ENCODE peak calls at places on chromosome X, in six cellular contexts. Q, S, R, G, P and Y are unnamed samples.
A peak's percentile ranks its signal among the peaks of the same experiment; 100 is the strongest.

GRCh38 chrX:10755477-10756334 is 135.3 kb upstream of the MID1 start:
- DNase-seq in Q (peak; percentile 30), S (peak; percentile 70), R (peak; percentile 31), G (peak; percentile 26), P (peak; percentile 74), Y (peak; percentile 3)

GRCh38 chrX:13754765-13755164 is 20.2 kb downstream of the OFD1 start:
- DNase-seq in Q (no peak), S (no peak), R (no peak), G (no peak), P (no peak), Y (no peak)

GRCh38 chrX:82658492-82658891 is 849.6 kb upstream of the POU3F4 start:
- DNase-seq in Q (no peak), S (peak; percentile 46), R (no peak), G (no peak), P (no peak), Y (no peak)

GRCh38 chrX:107700317-107700774 is 72.0 kb downstream of the PRPS1 start:
- DNase-seq in Q (peak; percentile 62), S (no peak), R (no peak), G (no peak), P (peak; percentile 96), Y (no peak)

GRCh38 chrX:119826399-119826959 is 26.3 kb downstream of the UPF3B start:
- DNase-seq in Q (peak; percentile 7), S (no peak), R (no peak), G (no peak), P (peak; percentile 46), Y (peak; percentile 42)

GRCh38 chrX:136048446-136048845 is 63.2 kb downstream of the SLC9A6 start:
- DNase-seq in Q (no peak), S (no peak), R (no peak), G (no peak), P (peak; percentile 34), Y (no peak)

GRCh38 chrX:65750674-65751469 is 83.4 kb downstream of the MSN start:
- DNase-seq in Q (no peak), S (no peak), R (no peak), G (no peak), P (no peak), Y (no peak)

GRCh38 chrX:113868716-113869115 is 715.2 kb upstream of the HTR2C start:
- DNase-seq in Q (no peak), S (no peak), R (no peak), G (no peak), P (no peak), Y (no peak)

GRCh38 chrX:48966796-48967579 is 4.7 kb downstream of the KCND1 start:
- DNase-seq in Q (no peak), S (no peak), R (no peak), G (no peak), P (peak; percentile 53), Y (peak; percentile 29)

GRCh38 chrX:110156167-110156754 is 153.3 kb downstream of the TMEM164 start:
- DNase-seq in Q (no peak), S (no peak), R (no peak), G (no peak), P (peak; percentile 26), Y (no peak)
- TF ChIP-seq CTCF in Q (peak; percentile 24), S (peak; percentile 53), R (no peak), G (peak; percentile 21), P (peak; percentile 32), Y (peak; percentile 81)

GRCh38 chrX:46727445-46727844 is 31.5 kb downstream of the SLC9A7 start:
- DNase-seq in Q (no peak), S (no peak), R (no peak), G (no peak), P (peak; percentile 70), Y (no peak)

GRCh38 chrX:46722742-46723568 is 36.0 kb downstream of the SLC9A7 start:
- DNase-seq in Q (peak; percentile 63), S (no peak), R (no peak), G (no peak), P (no peak), Y (peak; percentile 38)
- TF ChIP-seq CTCF in Q (no peak), S (no peak), R (no peak), G (no peak), P (no peak), Y (no peak)

GRCh38 chrX:117996918-117997480 is 119.6 kb downstream of the KLHL13 start:
- DNase-seq in Q (peak; percentile 76), S (no peak), R (no peak), G (no peak), P (no peak), Y (no peak)
- TF ChIP-seq CTCF in Q (peak; percentile 74), S (peak; percentile 30), R (no peak), G (peak; percentile 18), P (no peak), Y (no peak)

GRCh38 chrX:129449141-129449540 is 74.1 kb downstream of the SMARCA1 start:
- DNase-seq in Q (no peak), S (no peak), R (no peak), G (no peak), P (peak; percentile 18), Y (no peak)
- TF ChIP-seq CTCF in Q (no peak), S (no peak), R (no peak), G (no peak), P (peak; percentile 40), Y (peak; percentile 21)

GRCh38 chrX:130268500-130269170 is at the start of gene ZNF280C:
- DNase-seq in Q (peak; percentile 89), S (peak; percentile 84), R (peak; percentile 76), G (peak; percentile 83), P (peak; percentile 96), Y (peak; percentile 91)
- TF ChIP-seq CTCF in Q (peak; percentile 31), S (peak; percentile 30), R (no peak), G (no peak), P (peak; percentile 49), Y (peak; percentile 50)

DNA sequence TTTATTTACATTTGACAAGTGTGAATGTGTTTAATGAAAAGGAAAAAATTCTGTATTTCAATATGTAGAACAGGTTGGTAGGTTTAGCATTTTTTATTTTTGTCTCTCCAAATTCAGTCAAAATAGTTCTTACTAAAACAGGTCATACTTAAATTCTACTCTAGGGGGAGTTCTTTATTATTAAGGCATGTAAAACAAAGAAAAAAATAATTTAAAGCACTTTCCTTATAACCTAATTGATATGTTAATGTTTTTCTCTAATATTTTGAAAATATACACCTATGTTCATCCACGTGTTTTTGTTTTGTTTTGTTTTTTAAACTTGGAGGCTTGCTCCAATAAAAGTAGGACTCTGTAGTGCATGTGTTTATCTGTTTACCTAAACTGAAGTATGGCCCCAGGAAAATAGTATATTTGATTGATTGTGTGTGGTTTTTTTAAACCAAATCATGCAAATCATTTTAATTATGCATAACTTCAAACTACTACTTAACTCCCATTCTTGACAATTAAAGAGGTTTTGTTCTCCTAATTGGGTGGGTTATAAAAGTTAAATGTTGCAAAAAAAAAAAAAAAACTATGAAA is 562.7 kb downstream of the RPA4 start:
- DNase-seq in Q (peak; percentile 2), S (no peak), R (no peak), G (no peak), P (peak; percentile 14), Y (no peak)
- TF ChIP-seq CTCF in Q (peak; percentile 7), S (peak; percentile 54), R (no peak), G (no peak), P (peak; percentile 30), Y (peak; percentile 70)

GRCh38 chrX:37846558-37846933 is 825 bp downstream of the DYNLT3 start:
- DNase-seq in Q (no peak), S (no peak), R (no peak), G (no peak), P (no peak), Y (no peak)

GRCh38 chrX:37846141-37846540 is 1.2 kb downstream of the DYNLT3 start:
- DNase-seq in Q (peak; percentile 72), S (no peak), R (no peak), G (no peak), P (peak; percentile 28), Y (no peak)

GRCh38 chrX:37844622-37845021 is 2.7 kb downstream of the DYNLT3 start:
- DNase-seq in Q (peak; percentile 73), S (no peak), R (no peak), G (no peak), P (no peak), Y (no peak)

GRCh38 chrX:37847733-37848197 is 394 bp upstream of the DYNLT3 start:
- DNase-seq in Q (no peak), S (no peak), R (no peak), G (no peak), P (no peak), Y (no peak)

DNA sequence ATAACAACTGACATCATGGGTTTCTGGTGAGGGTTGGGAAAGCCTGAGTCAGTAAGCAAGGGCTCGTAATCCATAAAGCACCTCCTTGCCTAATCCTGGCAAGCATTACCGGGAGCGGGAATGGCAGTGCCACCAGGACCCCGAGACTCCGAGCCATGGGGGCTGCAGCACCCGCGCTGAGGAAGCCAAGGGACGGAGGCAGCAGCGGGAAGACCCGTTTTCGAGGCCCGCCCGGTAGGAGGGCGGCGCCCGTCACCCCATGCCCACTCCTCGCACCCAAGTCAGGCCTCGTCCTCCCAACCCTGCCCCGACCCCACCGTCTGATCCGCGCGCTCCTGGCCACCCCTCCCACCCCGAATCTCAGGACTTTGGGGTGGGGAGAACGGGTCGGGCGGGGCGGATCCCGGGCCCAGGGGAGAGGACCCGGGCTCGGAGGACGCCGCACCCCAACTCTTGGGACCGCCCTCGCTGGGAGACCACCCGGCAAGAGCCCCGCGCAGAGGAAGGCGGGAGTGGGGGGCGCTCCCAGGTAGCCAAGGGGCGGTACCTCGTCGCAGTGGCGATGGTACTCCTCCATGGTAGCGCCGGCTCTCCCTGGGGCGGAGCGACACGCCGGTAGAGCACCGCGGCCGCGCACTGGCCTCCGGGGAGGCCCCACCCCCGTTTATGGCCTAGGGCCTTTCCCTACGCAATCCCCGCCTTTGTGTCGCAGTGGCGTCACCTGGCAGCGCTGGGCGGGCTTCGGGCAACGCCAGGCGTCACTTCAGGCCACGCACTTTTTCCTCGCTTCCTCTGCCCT is at the start of gene DYNLT3:
- DNase-seq in Q (peak; percentile 73), S (peak; percentile 88), R (peak; percentile 76), G (peak; percentile 30), P (peak; percentile 61), Y (peak; percentile 57)
- TF ChIP-seq CTCF in Q (no peak), S (no peak), R (no peak), G (no peak), P (no peak), Y (no peak)